ENCODE peak calls at places on chromosomes 6 and 20, in nine cellular contexts. P is right lobe of liver, E is A549, R is cardiac muscle cell, F is tibial artery, M is WERI-Rb-1, Q is heart left ventricle, H is breast epithelium, B is IMR-90. N is an unnamed sample.

GRCh38 chr6:7267521-7268091 is 45.4 kb downstream of the SSR1 start:
- DNase-seq in P (peak; percentile 88), E (peak; percentile 84), R (peak; percentile 88), F (peak; percentile 73), M (no peak), Q (no peak), H (peak; percentile 72), B (peak; percentile 94), N (peak; percentile 79)

GRCh38 chr20:14332796-14333345 is 4.5 kb downstream of the FLRT3 start:
- DNase-seq in P (no peak), E (no peak), R (no peak), F (no peak), M (no peak), Q (no peak), H (no peak), B (no peak), N (no peak)

GRCh38 chr20:2276015-2276414 is 19.8 kb upstream of the TGM3 start:
- DNase-seq in P (no peak), E (no peak), R (no peak), F (no peak), M (no peak), Q (no peak), H (no peak), B (no peak), N (no peak)

GRCh38 chr6:102197211-102197610 is 803.7 kb downstream of the GRIK2 start:
- DNase-seq in P (no peak), E (no peak), R (no peak), F (no peak), M (peak; percentile 10), Q (no peak), H (no peak), B (no peak), N (no peak)

GRCh38 chr20:37303637-37304036 is 14.2 kb downstream of the MANBAL start:
- DNase-seq in P (no peak), E (no peak), R (no peak), F (no peak), M (no peak), Q (no peak), H (no peak), B (no peak), N (no peak)

GRCh38 chr6:67248077-67248476 is 1387.0 kb upstream of the ADGRB3 start:
- DNase-seq in P (no peak), E (no peak), R (no peak), F (no peak), M (no peak), Q (no peak), H (no peak), B (no peak), N (no peak)

GRCh38 chr6:35972471-35972985 is 51.6 kb upstream of the SRPK1 start:
- DNase-seq in P (peak; percentile 53), E (no peak), R (no peak), F (no peak), M (peak; percentile 59), Q (no peak), H (no peak), B (no peak), N (no peak)

GRCh38 chr20:25032478-25033183 is 25.3 kb downstream of the ACSS1 start:
- DNase-seq in P (no peak), E (no peak), R (peak; percentile 93), F (no peak), M (no peak), Q (peak; percentile 72), H (peak; percentile 74), B (no peak), N (no peak)

GRCh38 chr6:28977351-28978136 is 27.6 kb downstream of the ZNF311 start:
- DNase-seq in P (no peak), E (no peak), R (peak; percentile 84), F (no peak), M (no peak), Q (no peak), H (no peak), B (peak; percentile 50), N (no peak)

GRCh38 chr6:137749595-137750215 is 117.4 kb upstream of the TNFAIP3 start:
- DNase-seq in P (no peak), E (no peak), R (peak; percentile 45), F (no peak), M (no peak), Q (no peak), H (no peak), B (peak; percentile 21), N (no peak)

GRCh38 chr6:90947184-90948064 is 360.6 kb upstream of the MAP3K7 start:
- DNase-seq in P (no peak), E (no peak), R (no peak), F (no peak), M (no peak), Q (no peak), H (no peak), B (no peak), N (no peak)

GRCh38 chr6:111564482-111564945 is 41.2 kb downstream of the TRAF3IP2 start:
- DNase-seq in P (no peak), E (no peak), R (peak; percentile 29), F (peak; percentile 55), M (peak; percentile 80), Q (no peak), H (peak; percentile 45), B (peak; percentile 74), N (no peak)

GRCh38 chr6:169315830-169316614 is 62.4 kb upstream of the THBS2 start:
- DNase-seq in P (no peak), E (no peak), R (no peak), F (no peak), M (no peak), Q (no peak), H (no peak), B (no peak), N (no peak)

GRCh38 chr6:111761783-111762312 is 111.4 kb downstream of the FYN start:
- DNase-seq in P (no peak), E (no peak), R (peak; percentile 63), F (no peak), M (no peak), Q (no peak), H (no peak), B (peak; percentile 19), N (no peak)

GRCh38 chr6:81939774-81940165 is 187.3 kb upstream of the TENT5A start:
- DNase-seq in P (no peak), E (no peak), R (peak; percentile 24), F (no peak), M (no peak), Q (no peak), H (no peak), B (peak; percentile 21), N (no peak)

GRCh38 chr6:139990865-139991264 is 616.4 kb upstream of the CITED2 start:
- DNase-seq in P (no peak), E (no peak), R (peak; percentile 90), F (no peak), M (no peak), Q (no peak), H (no peak), B (peak; percentile 52), N (no peak)

GRCh38 chr6:121504227-121504626 is 68.8 kb downstream of the GJA1 start:
- DNase-seq in P (no peak), E (peak; percentile 36), R (peak; percentile 79), F (no peak), M (no peak), Q (no peak), H (no peak), B (peak; percentile 96), N (peak; percentile 75)

GRCh38 chr20:19096847-19097246 is 115.6 kb upstream of the SLC24A3 start:
- DNase-seq in P (no peak), E (no peak), R (no peak), F (no peak), M (no peak), Q (no peak), H (no peak), B (no peak), N (no peak)

GRCh38 chr20:60054716-60055371 is 96.6 kb downstream of the CDH26 start:
- DNase-seq in P (no peak), E (no peak), R (no peak), F (no peak), M (no peak), Q (no peak), H (no peak), B (no peak), N (no peak)

GRCh38 chr6:159761873-159762680 is at the start of gene ACAT2:
- DNase-seq in P (peak; percentile 98), E (peak; percentile 93), R (peak; percentile 97), F (peak; percentile 97), M (peak; percentile 97), Q (peak; percentile 96), H (peak; percentile 94), B (peak; percentile 92), N (peak; percentile 84)
- TF ChIP-seq CTCF in P (no peak), E (no peak), R (no peak), F (peak; percentile 29), M (no peak), Q (no peak), H (no peak), B (no peak), N (no peak)

DNA sequence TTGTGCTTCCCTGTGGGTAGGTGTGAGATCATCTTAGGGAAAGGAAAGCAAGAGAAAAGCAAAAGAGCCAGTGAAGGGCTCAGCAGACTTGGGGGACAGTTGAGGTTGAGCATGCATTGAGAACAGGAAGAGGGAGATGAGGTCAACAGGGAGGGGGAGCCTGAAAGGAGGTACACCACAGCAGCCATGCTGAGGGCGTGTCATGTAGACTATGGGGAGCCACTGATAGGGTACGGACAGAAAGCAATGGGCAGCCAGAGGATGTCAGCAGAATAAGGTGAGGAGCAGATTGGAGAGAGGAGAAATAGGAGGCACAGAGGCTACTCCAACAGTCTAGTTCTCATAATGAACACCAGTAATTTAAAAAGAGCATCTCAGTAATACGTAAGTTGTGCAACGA is 351.1 kb upstream of the HTR1E start:
- DNase-seq in P (no peak), E (no peak), R (no peak), F (no peak), M (no peak), Q (no peak), H (no peak), B (no peak), N (no peak)
- H3K9me3 ChIP-seq in P (no peaks in the 10 kb centered on the region), E (no peaks in the 10 kb centered on the region), R (no peaks in the 10 kb centered on the region), F (peaks cover 26% of the 10 kb centered on the region), M (no peaks in the 10 kb centered on the region), Q (no peaks in the 10 kb centered on the region), H (peaks cover 13% of the 10 kb centered on the region), B (peaks cover 18% of the 10 kb centered on the region), N (peaks cover 21% of the 10 kb centered on the region)

DNA sequence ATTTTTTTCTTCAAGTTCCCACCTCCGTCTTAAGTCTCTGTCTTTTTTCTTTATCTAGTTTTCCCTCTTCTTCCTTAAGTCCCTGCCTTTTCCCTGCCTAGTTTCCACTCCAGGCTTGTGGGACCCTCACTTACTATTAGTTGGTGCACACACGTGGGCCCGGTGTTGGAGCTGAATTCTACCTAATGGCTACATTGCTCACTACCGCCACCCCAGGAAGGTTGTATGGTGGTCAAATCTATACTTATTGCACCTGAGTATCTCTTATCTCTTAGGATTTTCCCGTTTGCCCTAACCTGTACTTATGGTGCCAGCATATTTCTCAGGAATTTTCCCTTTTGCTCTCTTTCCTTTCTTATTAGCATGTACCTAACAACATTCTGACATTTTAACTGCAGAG is 692.8 kb downstream of the EPM2A start:
- DNase-seq in P (no peak), E (no peak), R (no peak), F (no peak), M (peak; percentile 15), Q (no peak), H (no peak), B (no peak), N (no peak)
- TF ChIP-seq CTCF in P (no peak), E (peak; percentile 14), R (peak; percentile 3), F (no peak), M (no peak), Q (no peak), H (no peak), B (no peak), N (peak; percentile 9)

DNA sequence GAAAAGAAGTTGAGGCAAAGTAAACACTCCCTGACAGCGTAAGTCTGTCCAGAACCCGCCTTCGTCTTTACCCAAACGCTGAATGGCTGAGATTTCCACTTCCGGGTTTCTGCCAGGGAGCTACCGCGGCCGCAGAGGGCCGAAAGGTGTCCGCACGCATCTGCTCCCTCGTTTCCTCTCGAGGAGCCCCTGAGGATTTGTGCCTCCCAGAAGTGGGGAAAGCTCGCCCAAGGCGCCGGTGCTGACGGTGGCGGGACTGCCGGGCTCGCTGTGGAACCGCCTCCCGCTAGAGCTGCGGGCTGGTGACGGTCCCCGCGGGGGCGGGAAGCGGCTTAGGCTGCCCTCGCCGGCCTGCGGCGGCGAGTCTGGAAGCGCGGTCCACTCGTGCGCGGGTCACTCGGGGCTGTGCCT is 1760.2 kb upstream of the DEFB115 start:
- DNase-seq in P (peak; percentile 71), E (no peak), R (peak; percentile 52), F (peak; percentile 51), M (peak; percentile 56), Q (peak; percentile 40), H (no peak), B (no peak), N (no peak)
- H3K9me3 ChIP-seq in P (no peaks in the 10 kb centered on the region), E (no peaks in the 10 kb centered on the region), R (no peaks in the 10 kb centered on the region), F (peaks cover 10% of the 10 kb centered on the region), M (peaks cover 2% of the 10 kb centered on the region), Q (no peaks in the 10 kb centered on the region), H (no peaks in the 10 kb centered on the region), B (peaks cover 8% of the 10 kb centered on the region), N (peaks cover 18% of the 10 kb centered on the region)